ENCODE peak calls at places on chromosome 5, in eight cellular contexts. Y, U, F, I, P, R, A and C are unnamed samples.
A peak's percentile ranks its signal among the peaks of the same experiment; 100 is the strongest.

GRCh38 chr5:111124793-111125192 is 32.6 kb downstream of the WDR36 start:
- DNase-seq in Y (no peak), U (no peak), F (no peak), I (no peak), P (no peak), R (no peak), A (no peak), C (peak; percentile 26)

GRCh38 chr5:148697177-148697820 is 43.0 kb upstream of the HTR4 start:
- DNase-seq in Y (no peak), U (no peak), F (no peak), I (no peak), P (no peak), R (no peak), A (no peak), C (peak; percentile 88)

GRCh38 chr5:27217160-27217956 is 179.0 kb upstream of the CDH9 start:
- DNase-seq in Y (no peak), U (no peak), F (no peak), I (no peak), P (no peak), R (no peak), A (no peak), C (no peak)

GRCh38 chr5:157651623-157652376 is 438 bp downstream of the SOX30 start:
- DNase-seq in Y (peak; percentile 85), U (no peak), F (no peak), I (peak; percentile 17), P (no peak), R (peak; percentile 89), A (peak; percentile 93), C (peak; percentile 69)

GRCh38 chr5:79612667-79613190 is 488 bp downstream of the TENT2 start:
- DNase-seq in Y (no peak), U (no peak), F (no peak), I (no peak), P (peak; percentile 39), R (no peak), A (peak; percentile 76), C (peak; percentile 78)

GRCh38 chr5:1952021-1952420 is 69.3 kb upstream of the IRX4 start:
- DNase-seq in Y (no peak), U (no peak), F (no peak), I (no peak), P (no peak), R (no peak), A (no peak), C (no peak)

GRCh38 chr5:54651482-54652076 is 134.0 kb downstream of the SNX18 start:
- DNase-seq in Y (no peak), U (peak; percentile 17), F (no peak), I (no peak), P (no peak), R (no peak), A (no peak), C (peak; percentile 42)

GRCh38 chr5:1299961-1300360 is 5.1 kb upstream of the TERT start:
- DNase-seq in Y (peak; percentile 18), U (no peak), F (no peak), I (no peak), P (no peak), R (no peak), A (no peak), C (no peak)

GRCh38 chr5:110032386-110032785 is 342.7 kb downstream of the MAN2A1 start:
- DNase-seq in Y (no peak), U (no peak), F (no peak), I (no peak), P (no peak), R (no peak), A (no peak), C (no peak)

GRCh38 chr5:133824661-133825254 is 143.7 kb downstream of the C5orf15 start:
- DNase-seq in Y (no peak), U (no peak), F (no peak), I (no peak), P (no peak), R (no peak), A (no peak), C (no peak)

GRCh38 chr5:69271376-69271775 is 36.7 kb downstream of the CDK7 start:
- DNase-seq in Y (no peak), U (no peak), F (no peak), I (no peak), P (no peak), R (no peak), A (peak; percentile 42), C (peak; percentile 77)

GRCh38 chr5:151029856-151030336 is 9.5 kb downstream of the GPX3 start:
- DNase-seq in Y (no peak), U (no peak), F (no peak), I (no peak), P (no peak), R (no peak), A (no peak), C (no peak)

GRCh38 chr5:79074641-79075040 is 5.1 kb downstream of the BHMT2 start:
- DNase-seq in Y (no peak), U (no peak), F (no peak), I (no peak), P (no peak), R (peak; percentile 45), A (no peak), C (peak; percentile 72)

GRCh38 chr5:7207979-7208378 is 188.0 kb upstream of the ADCY2 start:
- DNase-seq in Y (no peak), U (no peak), F (no peak), I (no peak), P (no peak), R (no peak), A (no peak), C (no peak)

GRCh38 chr5:54774281-54775171 is 210.9 kb downstream of the ESM1 start:
- DNase-seq in Y (no peak), U (no peak), F (no peak), I (no peak), P (no peak), R (peak; percentile 90), A (no peak), C (peak; percentile 87)

GRCh38 chr5:172095368-172095960 is 89.0 kb upstream of the FBXW11 start:
- DNase-seq in Y (peak; percentile 52), U (no peak), F (no peak), I (no peak), P (no peak), R (no peak), A (no peak), C (no peak)

GRCh38 chr5:149837680-149838269 is 106.8 kb downstream of the PDE6A start:
- DNase-seq in Y (peak; percentile 88), U (peak; percentile 88), F (peak; percentile 93), I (peak; percentile 46), P (peak; percentile 37), R (peak; percentile 92), A (peak; percentile 69), C (peak; percentile 89)

GRCh38 chr5:82635561-82636288 is 357.6 kb upstream of the RPS23 start:
- DNase-seq in Y (no peak), U (no peak), F (peak; percentile 67), I (no peak), P (no peak), R (no peak), A (no peak), C (peak; percentile 68)

GRCh38 chr5:9452181-9452580 is 93.7 kb downstream of the SEMA5A start:
- DNase-seq in Y (no peak), U (no peak), F (no peak), I (no peak), P (no peak), R (peak; percentile 80), A (no peak), C (no peak)

GRCh38 chr5:105821800-105822199 is 1848.9 kb downstream of the EFNA5 start:
- DNase-seq in Y (no peak), U (no peak), F (no peak), I (no peak), P (no peak), R (no peak), A (no peak), C (no peak)

DNA sequence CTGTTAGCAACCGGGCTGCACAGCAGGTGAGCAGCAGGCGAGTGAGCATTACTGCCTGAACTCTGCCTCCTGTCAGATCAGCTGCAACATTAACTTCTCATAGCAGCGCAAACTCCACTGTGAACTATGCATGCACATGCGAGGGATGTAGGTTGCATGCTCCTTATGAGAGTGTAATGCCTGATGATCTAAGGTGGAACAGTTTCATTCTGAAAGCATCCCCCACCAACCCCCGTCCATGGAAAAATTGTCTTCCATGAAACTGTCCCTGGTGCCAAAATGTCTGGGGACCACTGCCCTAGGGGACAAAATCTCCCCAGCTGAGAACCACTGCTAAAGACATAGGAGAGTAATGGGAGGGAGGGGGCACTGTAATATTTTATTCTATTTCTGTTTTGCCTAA is 51.1 kb downstream of the P4HA2 start:
- DNase-seq in Y (peak; percentile 45), U (no peak), F (no peak), I (no peak), P (peak; percentile 40), R (peak; percentile 41), A (peak; percentile 44), C (no peak)
- H3K4me2 ChIP-seq in Y (no peak overlapping the region), U (no peak overlapping the region), F (no peak overlapping the region), I (no peak overlapping the region), P (peak overlapping the region; percentile 57), R (no peak overlapping the region), A (peak overlapping the region; percentile 9), C (no peak overlapping the region)

DNA sequence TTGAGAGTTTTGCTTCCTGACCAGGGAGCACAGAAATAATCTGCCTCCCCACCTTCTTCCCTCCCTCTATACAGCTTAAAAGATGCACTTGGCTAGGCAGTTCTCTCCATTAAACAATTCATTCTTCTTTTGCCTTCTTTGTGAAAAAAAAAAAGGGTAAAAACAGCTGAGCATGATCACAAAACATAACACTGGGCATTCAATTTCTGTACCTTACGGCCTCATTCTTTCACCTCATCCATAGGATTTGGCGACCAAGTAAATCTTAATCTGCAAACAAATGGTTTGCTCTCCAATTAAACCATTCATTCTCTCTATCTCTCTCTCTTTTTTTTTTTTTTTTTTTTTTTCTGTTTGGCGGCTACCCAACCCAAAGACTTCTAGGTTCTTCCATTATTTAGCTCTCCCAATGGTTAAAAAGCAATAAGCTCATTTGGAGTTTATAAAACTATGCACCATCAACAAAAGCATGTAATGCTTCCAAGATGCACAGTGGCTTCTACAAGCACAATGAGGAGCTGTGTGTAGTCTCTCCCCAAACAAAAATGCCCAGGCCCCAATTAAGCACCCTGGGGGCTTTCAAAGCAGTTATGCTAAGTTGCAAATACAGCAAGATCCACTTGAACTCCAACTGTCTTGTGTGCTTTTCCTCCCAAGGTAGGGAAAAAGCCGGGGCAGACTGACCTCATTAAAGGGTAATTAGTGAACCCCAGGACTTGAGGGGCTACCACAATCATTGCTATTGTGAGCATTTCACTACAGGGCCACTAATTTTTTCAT is 13.4 kb downstream of the ZNF608 start:
- DNase-seq in Y (no peak), U (no peak), F (no peak), I (no peak), P (no peak), R (no peak), A (no peak), C (no peak)
- H3K4me2 ChIP-seq in Y (peak overlapping the region; percentile 4), U (no peak overlapping the region), F (no peak overlapping the region), I (no peak overlapping the region), P (peak overlapping the region; percentile 58), R (peak overlapping the region; percentile 12), A (no peak overlapping the region), C (no peak overlapping the region)

DNA sequence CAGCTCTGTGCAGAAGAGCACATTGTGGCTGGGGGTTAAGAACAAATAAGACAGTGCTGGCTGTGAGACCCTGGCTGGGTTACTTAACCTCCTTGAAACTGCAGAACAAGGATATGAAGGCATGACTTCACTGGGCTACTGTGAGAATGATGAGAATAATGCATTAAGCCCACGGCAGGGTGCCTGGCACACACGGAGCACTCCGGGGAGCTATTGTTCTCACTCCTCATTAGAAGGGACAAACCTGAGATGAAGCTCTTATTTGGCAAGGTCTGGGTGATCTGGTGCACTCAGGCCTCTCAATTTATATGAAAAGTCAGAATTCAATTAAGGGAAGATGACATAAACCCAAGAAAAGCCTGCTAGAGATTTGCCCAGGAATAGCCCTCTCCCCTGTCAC is 102.3 kb downstream of the COL23A1 start:
- DNase-seq in Y (no peak), U (no peak), F (no peak), I (no peak), P (no peak), R (peak; percentile 24), A (no peak), C (no peak)
- H3K4me2 ChIP-seq in Y (no peak overlapping the region), U (no peak overlapping the region), F (no peak overlapping the region), I (no peak overlapping the region), P (no peak overlapping the region), R (no peak overlapping the region), A (no peak overlapping the region), C (no peak overlapping the region)

GRCh38 chr5:107553063-107553676 is 117.6 kb downstream of the EFNA5 start:
- DNase-seq in Y (no peak), U (no peak), F (no peak), I (no peak), P (no peak), R (no peak), A (no peak), C (peak; percentile 52)
- H3K4me2 ChIP-seq in Y (no peak overlapping the region), U (no peak overlapping the region), F (peak overlapping the region; percentile 46), I (no peak overlapping the region), P (peak overlapping the region; percentile 35), R (no peak overlapping the region), A (no peak overlapping the region), C (no peak overlapping the region)